ENCODE peak calls at places on chromosomes 4 and X, in four cellular contexts. One of them, this sample, is unnamed.

GRCh38 chrX:68719904-68720614 is 72.6 kb downstream of the STARD8 start:
- DNase-seq in activated T-cell treated with anti-CD3 and anti-CD28 coated beads for 24 hours: no peak
- DNase-seq in GM23248: peak; percentile 11
- DNase-seq in H7: peak; percentile 70
- DNase-seq in this sample: no peak

GRCh38 chrX:10429908-10430307 is 190.5 kb downstream of the MID1 start:
- DNase-seq in activated T-cell treated with anti-CD3 and anti-CD28 coated beads for 24 hours: no peak
- DNase-seq in H7: no peak
- DNase-seq in GM23248: no peak
- DNase-seq in this sample: no peak

GRCh38 chrX:24100713-24101112 is 46.0 kb downstream of the EIF2S3 start:
- DNase-seq in activated T-cell treated with anti-CD3 and anti-CD28 coated beads for 24 hours: no peak
- DNase-seq in GM23248: peak; percentile 60
- DNase-seq in H7: no peak
- DNase-seq in this sample: no peak

GRCh38 chr4:2487632-2488031 is 18.7 kb downstream of the RNF4 start:
- DNase-seq in GM23248: no peak
- DNase-seq in H7: no peak
- DNase-seq in activated T-cell treated with anti-CD3 and anti-CD28 coated beads for 24 hours: no peak
- DNase-seq in this sample: no peak

GRCh38 chr4:52566136-52567031 is 92.7 kb downstream of the USP46 start:
- DNase-seq in activated T-cell treated with anti-CD3 and anti-CD28 coated beads for 24 hours: no peak
- DNase-seq in H7: no peak
- DNase-seq in GM23248: peak; percentile 67
- DNase-seq in this sample: peak; percentile 72

GRCh38 chr4:5500165-5500564 is 208.2 kb downstream of the EVC2 start:
- DNase-seq in H7: no peak
- DNase-seq in activated T-cell treated with anti-CD3 and anti-CD28 coated beads for 24 hours: no peak
- DNase-seq in GM23248: peak; percentile 54
- DNase-seq in this sample: no peak

GRCh38 chrX:115583730-115584004 is 22.7 kb downstream of the PLS3 start:
- DNase-seq in H7: no peak
- DNase-seq in activated T-cell treated with anti-CD3 and anti-CD28 coated beads for 24 hours: no peak
- DNase-seq in GM23248: no peak
- DNase-seq in this sample: no peak

GRCh38 chr4:35124116-35124515 is 1120.2 kb downstream of the ARAP2 start:
- DNase-seq in activated T-cell treated with anti-CD3 and anti-CD28 coated beads for 24 hours: no peak
- DNase-seq in GM23248: no peak
- DNase-seq in H7: no peak
- DNase-seq in this sample: no peak

GRCh38 chr4:23291139-23291538 is 598.4 kb downstream of the GBA3 start:
- DNase-seq in activated T-cell treated with anti-CD3 and anti-CD28 coated beads for 24 hours: no peak
- DNase-seq in H7: no peak
- DNase-seq in GM23248: no peak
- DNase-seq in this sample: no peak